ENCODE peak calls at places on chromosomes 12 and 14, in four cellular contexts. V is bronchial epithelial cell, S is HFF-Myc, C is AG20443. L is an unnamed sample.

GRCh38 chr12:45732936-45733335 is 3.4 kb downstream of the ARID2 start:
- DNase-seq in S (no peak), V (no peak), C (no peak), L (no peak)

GRCh38 chr12:9364224-9365176 is 156.3 kb upstream of the PZP start:
- DNase-seq in S (no peak), C (peak), V (peak), L (peak)

GRCh38 chr12:26692417-26692816 is 140.6 kb downstream of the ITPR2 start:
- DNase-seq in C (no peak), V (no peak), S (no peak), L (no peak)

GRCh38 chr12:6547566-6547965 is 8.3 kb downstream of the IFFO1 start:
- DNase-seq in V (no peak), S (no peak), C (no peak), L (no peak)

GRCh38 chr14:65191716-65192115 is 89.4 kb upstream of the MAX start:
- DNase-seq in S (no peak), C (no peak), V (no peak), L (no peak)

GRCh38 chr12:49624919-49625577 is 1.7 kb downstream of the PRPF40B start:
- DNase-seq in C (no peak), V (peak), S (peak), L (no peak)

GRCh38 chr14:37558740-37559139 is 36.3 kb downstream of the FOXA1 start:
- DNase-seq in C (no peak), S (no peak), V (no peak), L (no peak)

GRCh38 chr12:109464642-109465351 is 12.3 kb downstream of the KCTD10 start:
- DNase-seq in V (no peak), S (no peak), C (no peak), L (no peak)

GRCh38 chr12:17588968-17589367 is 501.0 kb downstream of the RERGL start:
- DNase-seq in C (no peak), V (peak), S (no peak), L (no peak)

GRCh38 chr12:112686373-112686772 is 105.2 kb upstream of the RPH3A start:
- DNase-seq in V (peak), S (peak), C (no peak), L (no peak)

GRCh38 chr12:71295913-71296312 is 138.1 kb upstream of the TSPAN8 start:
- DNase-seq in S (no peak), C (no peak), V (no peak), L (no peak)

GRCh38 chr12:27840229-27840999 is 60.4 kb upstream of the MANSC4 start:
- DNase-seq in V (peak), C (no peak), S (no peak), L (peak)

GRCh38 chr12:25377475-25378179 is 126.9 kb upstream of the KRAS start:
- DNase-seq in C (peak), V (peak), S (peak), L (peak)

GRCh38 chr14:77870646-77871045 is 70.7 kb downstream of the ADCK1 start:
- DNase-seq in V (no peak), S (no peak), C (no peak), L (no peak)